ENCODE peak calls at places on chromosomes 11 and 22, in seven cellular contexts. A, D, B, T, H, E and C are unnamed samples. For H3K4me1, the result is how much of the 10 kb centered on the place peaks cover.

GRCh38 chr11:86160546-86161149 is 83.9 kb upstream of the EED start:
- DNase-seq in A (no peak), D (peak), B (peak), T (no peak), H (no peak), E (no peak), C (no peak)

GRCh38 chr22:20223421-20224245 is 44.5 kb downstream of the RTN4R start:
- DNase-seq in A (no peak), D (no peak), B (no peak), T (no peak), H (no peak), E (no peak), C (no peak)

GRCh38 chr11:67313125-67313890 is 10.0 kb downstream of the SSH3 start:
- DNase-seq in A (no peak), D (no peak), B (no peak), T (no peak), H (no peak), E (no peak), C (no peak)

GRCh38 chr11:12142179-12142578 is 31.8 kb downstream of the MICAL2 start:
- DNase-seq in A (no peak), D (no peak), B (no peak), T (no peak), H (no peak), E (no peak), C (no peak)

GRCh38 chr11:92399702-92400101 is 175.1 kb downstream of the FAT3 start:
- DNase-seq in A (no peak), D (no peak), B (no peak), T (no peak), H (no peak), E (no peak), C (no peak)

GRCh38 chr11:35618497-35619029 is 303 bp downstream of the FJX1 start:
- DNase-seq in A (peak), D (no peak), B (peak), T (no peak), H (no peak), E (peak), C (no peak)

GRCh38 chr11:64713031-64713780 is 9.8 kb downstream of the NRXN2 start:
- DNase-seq in A (peak), D (no peak), B (no peak), T (no peak), H (no peak), E (no peak), C (no peak)

GRCh38 chr11:111957663-111958415 is 20.7 kb downstream of the DIXDC1 start:
- DNase-seq in A (peak), D (no peak), B (no peak), T (no peak), H (no peak), E (no peak), C (no peak)

GRCh38 chr11:84260862-84261261 is 974.7 kb upstream of the CCDC90B start:
- DNase-seq in A (no peak), D (no peak), B (no peak), T (no peak), H (no peak), E (no peak), C (no peak)

GRCh38 chr11:64650923-64651523 is 60.0 kb downstream of the SLC22A12 start:
- DNase-seq in A (no peak), D (peak), B (peak), T (peak), H (peak), E (no peak), C (no peak)

GRCh38 chr11:47216141-47216798 is 1.5 kb downstream of the DDB2 start:
- DNase-seq in A (peak), D (peak), B (peak), T (peak), H (no peak), E (peak), C (no peak)

GRCh38 chr22:50032941-50033601 is 20.5 kb upstream of the IL17REL start:
- DNase-seq in A (no peak), D (no peak), B (no peak), T (no peak), H (no peak), E (peak), C (no peak)

GRCh38 chr22:39462443-39463147 is 5.8 kb downstream of the MGAT3 start:
- DNase-seq in A (no peak), D (no peak), B (no peak), T (no peak), H (peak), E (no peak), C (no peak)
- H3K4me1 ChIP-seq in A (under half), D (under half), B (under half), T (under half), H (under half), E (under half), C (under half)

DNA sequence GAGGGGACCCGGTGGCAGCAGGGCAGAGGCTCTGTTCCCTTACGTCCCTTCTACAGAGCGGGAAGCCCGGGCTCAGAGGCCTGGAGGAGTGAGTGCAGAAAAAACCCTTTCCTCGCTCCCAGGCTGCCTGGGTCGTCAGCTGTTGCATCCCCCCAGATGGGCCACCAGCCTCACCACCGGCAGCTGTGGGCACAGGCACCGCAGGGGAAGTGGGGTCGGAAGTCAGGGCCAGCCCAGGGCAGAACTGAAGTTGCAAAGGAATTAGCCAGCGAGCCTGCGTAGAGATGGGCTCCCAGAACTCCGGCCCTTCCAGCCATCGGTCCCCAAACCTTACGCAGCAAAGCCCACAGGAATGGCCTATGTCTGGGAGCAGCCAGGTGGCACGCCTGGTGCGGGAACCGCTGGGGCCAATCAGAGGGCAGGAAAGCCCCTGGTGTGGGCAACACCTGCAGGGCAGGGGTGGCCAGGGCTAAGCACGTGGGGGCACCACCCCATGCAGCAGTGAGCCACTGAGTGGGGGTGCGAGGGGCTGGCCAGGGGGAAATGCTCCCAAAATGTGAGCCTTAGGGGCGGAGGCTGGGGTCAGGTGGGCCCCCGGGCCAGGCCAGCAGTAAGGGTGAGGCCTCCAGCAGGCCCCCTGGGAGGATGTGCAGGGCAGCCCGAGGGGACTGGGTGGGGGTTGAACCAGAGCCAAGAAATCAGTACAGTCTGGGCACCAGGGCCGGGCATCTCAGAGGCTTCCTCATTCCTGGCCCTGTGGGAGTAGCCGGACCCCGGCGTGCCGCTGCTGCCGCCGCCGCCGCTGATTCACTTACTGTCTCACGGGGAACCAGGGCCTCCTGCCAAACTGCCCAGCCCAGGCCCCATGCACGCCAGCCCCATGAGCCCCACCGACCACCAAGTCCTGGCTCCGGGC is 58.2 kb downstream of the WNT7B start:
- DNase-seq in A (no peak), D (no peak), B (peak), T (no peak), H (no peak), E (no peak), C (no peak)
- H3K4me1 ChIP-seq in A (under half), D (under half), B (under half), T (under half), H (under half), E (under half), C (under half)

DNA sequence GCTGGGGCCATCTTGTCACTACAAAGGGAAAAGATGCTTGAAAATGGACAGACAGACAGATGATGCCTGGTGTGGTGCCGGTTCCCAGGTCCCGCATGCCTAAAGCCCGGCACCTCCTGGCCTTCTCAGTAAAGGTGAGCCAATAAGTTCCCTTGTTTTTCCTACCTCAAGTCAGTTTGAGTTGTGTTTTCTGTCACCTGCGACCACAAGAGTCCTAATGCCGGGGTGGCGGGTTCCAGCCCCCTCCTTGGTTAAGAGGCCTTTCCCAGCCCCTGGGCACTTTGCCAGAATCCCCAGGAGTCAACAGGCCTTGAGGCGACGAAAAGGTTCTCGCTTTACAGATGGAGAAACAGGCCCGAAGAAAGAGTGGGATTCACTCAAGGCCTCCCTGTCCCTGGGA is 9.0 kb downstream of the FGF19 start:
- DNase-seq in A (no peak), D (no peak), B (no peak), T (no peak), H (no peak), E (no peak), C (no peak)
- H3K4me1 ChIP-seq in A (under half), D (under half), B (under half), T (under half), H (under half), E (under half), C (under half)

GRCh38 chr22:41469218-41469851 is 418 bp downstream of the ACO2 start:
- DNase-seq in A (no peak), D (peak), B (peak), T (no peak), H (no peak), E (no peak), C (no peak)
- H3K4me1 ChIP-seq in A (under half), D (under half), B (under half), T (under half), H (under half), E (under half), C (under half)